ENCODE peak calls at places on chromosomes 5 and 9, in ten cellular contexts. One of them, this sample, is unnamed.

GRCh38 chr9:129988607-129989361 is 54.2 kb downstream of the FNBP1 start:
- DNase-seq in brain microvascular endothelial cell: no peak
- DNase-seq in endothelial cell: no peak
- DNase-seq in activated CD4-positive, alpha-beta T cell treated with anti-CD3 and anti-CD28 coated beads, Interleukin-2, amount 50 U/mL, for 1 hour: no peak
- DNase-seq in frontal cortex: no peak
- DNase-seq in anterior cingulate cortex: no peak
- DNase-seq in stimulated activated naive CD8-positive, alpha-beta T cell treated with anti-CD3 and anti-CD28 coated beads, Interleukin-15, Interleukin-2, amounts not matched to agents 100 U/mL and 50 U/mL, for 24 hours: peak
- DNase-seq in T follicular helper cell: no peak
- DNase-seq in tibial artery: no peak
- DNase-seq in NCI-H2081: no peak
- DNase-seq in this sample: peak

GRCh38 chr9:77575785-77576184 is 72.3 kb downstream of the GNA14 start:
- DNase-seq in activated CD4-positive, alpha-beta T cell treated with anti-CD3 and anti-CD28 coated beads, Interleukin-2, amount 50 U/mL, for 1 hour: no peak
- DNase-seq in anterior cingulate cortex: no peak
- DNase-seq in NCI-H2081: no peak
- DNase-seq in stimulated activated naive CD8-positive, alpha-beta T cell treated with anti-CD3 and anti-CD28 coated beads, Interleukin-15, Interleukin-2, amounts not matched to agents 100 U/mL and 50 U/mL, for 24 hours: peak
- DNase-seq in tibial artery: no peak
- DNase-seq in endothelial cell: peak
- DNase-seq in T follicular helper cell: no peak
- DNase-seq in frontal cortex: no peak
- DNase-seq in brain microvascular endothelial cell: no peak
- DNase-seq in this sample: no peak

GRCh38 chr9:134178781-134179551 is 14.6 kb upstream of the RNU6ATAC start:
- DNase-seq in tibial artery: peak
- DNase-seq in frontal cortex: no peak
- DNase-seq in NCI-H2081: no peak
- DNase-seq in stimulated activated naive CD8-positive, alpha-beta T cell treated with anti-CD3 and anti-CD28 coated beads, Interleukin-15, Interleukin-2, amounts not matched to agents 100 U/mL and 50 U/mL, for 24 hours: peak
- DNase-seq in brain microvascular endothelial cell: no peak
- DNase-seq in anterior cingulate cortex: no peak
- DNase-seq in endothelial cell: no peak
- DNase-seq in activated CD4-positive, alpha-beta T cell treated with anti-CD3 and anti-CD28 coated beads, Interleukin-2, amount 50 U/mL, for 1 hour: no peak
- DNase-seq in T follicular helper cell: no peak
- DNase-seq in this sample: no peak

GRCh38 chr5:58246521-58246944 is 213.4 kb downstream of the PLK2 start:
- DNase-seq in frontal cortex: no peak
- DNase-seq in tibial artery: no peak
- DNase-seq in stimulated activated naive CD8-positive, alpha-beta T cell treated with anti-CD3 and anti-CD28 coated beads, Interleukin-15, Interleukin-2, amounts not matched to agents 100 U/mL and 50 U/mL, for 24 hours: no peak
- DNase-seq in anterior cingulate cortex: no peak
- DNase-seq in brain microvascular endothelial cell: no peak
- DNase-seq in NCI-H2081: no peak
- DNase-seq in endothelial cell: no peak
- DNase-seq in T follicular helper cell: no peak
- DNase-seq in activated CD4-positive, alpha-beta T cell treated with anti-CD3 and anti-CD28 coated beads, Interleukin-2, amount 50 U/mL, for 1 hour: no peak
- DNase-seq in this sample: no peak

GRCh38 chr9:115668506-115668905 is 485.1 kb upstream of the PAPPA start:
- DNase-seq in stimulated activated naive CD8-positive, alpha-beta T cell treated with anti-CD3 and anti-CD28 coated beads, Interleukin-15, Interleukin-2, amounts not matched to agents 100 U/mL and 50 U/mL, for 24 hours: no peak
- DNase-seq in frontal cortex: no peak
- DNase-seq in tibial artery: no peak
- DNase-seq in brain microvascular endothelial cell: peak
- DNase-seq in endothelial cell: no peak
- DNase-seq in activated CD4-positive, alpha-beta T cell treated with anti-CD3 and anti-CD28 coated beads, Interleukin-2, amount 50 U/mL, for 1 hour: no peak
- DNase-seq in T follicular helper cell: no peak
- DNase-seq in anterior cingulate cortex: no peak
- DNase-seq in NCI-H2081: no peak
- DNase-seq in this sample: no peak

GRCh38 chr5:67578011-67578410 is 381.4 kb upstream of the CD180 start:
- DNase-seq in activated CD4-positive, alpha-beta T cell treated with anti-CD3 and anti-CD28 coated beads, Interleukin-2, amount 50 U/mL, for 1 hour: no peak
- DNase-seq in stimulated activated naive CD8-positive, alpha-beta T cell treated with anti-CD3 and anti-CD28 coated beads, Interleukin-15, Interleukin-2, amounts not matched to agents 100 U/mL and 50 U/mL, for 24 hours: no peak
- DNase-seq in NCI-H2081: peak
- DNase-seq in anterior cingulate cortex: no peak
- DNase-seq in brain microvascular endothelial cell: no peak
- DNase-seq in tibial artery: no peak
- DNase-seq in T follicular helper cell: no peak
- DNase-seq in frontal cortex: no peak
- DNase-seq in endothelial cell: no peak
- DNase-seq in this sample: no peak

GRCh38 chr5:178068293-178068692 is 45.0 kb upstream of the N4BP3 start:
- DNase-seq in T follicular helper cell: no peak
- DNase-seq in frontal cortex: no peak
- DNase-seq in brain microvascular endothelial cell: no peak
- DNase-seq in NCI-H2081: peak
- DNase-seq in tibial artery: no peak
- DNase-seq in endothelial cell: no peak
- DNase-seq in stimulated activated naive CD8-positive, alpha-beta T cell treated with anti-CD3 and anti-CD28 coated beads, Interleukin-15, Interleukin-2, amounts not matched to agents 100 U/mL and 50 U/mL, for 24 hours: no peak
- DNase-seq in anterior cingulate cortex: no peak
- DNase-seq in activated CD4-positive, alpha-beta T cell treated with anti-CD3 and anti-CD28 coated beads, Interleukin-2, amount 50 U/mL, for 1 hour: no peak
- DNase-seq in this sample: no peak

GRCh38 chr5:144032375-144032774 is 138.1 kb downstream of the YIPF5 start:
- DNase-seq in anterior cingulate cortex: no peak
- DNase-seq in tibial artery: no peak
- DNase-seq in T follicular helper cell: no peak
- DNase-seq in brain microvascular endothelial cell: no peak
- DNase-seq in NCI-H2081: peak
- DNase-seq in stimulated activated naive CD8-positive, alpha-beta T cell treated with anti-CD3 and anti-CD28 coated beads, Interleukin-15, Interleukin-2, amounts not matched to agents 100 U/mL and 50 U/mL, for 24 hours: no peak
- DNase-seq in activated CD4-positive, alpha-beta T cell treated with anti-CD3 and anti-CD28 coated beads, Interleukin-2, amount 50 U/mL, for 1 hour: no peak
- DNase-seq in endothelial cell: no peak
- DNase-seq in frontal cortex: no peak
- DNase-seq in this sample: no peak

GRCh38 chr5:15693036-15693728 is 193.2 kb downstream of the FBXL7 start:
- DNase-seq in anterior cingulate cortex: no peak
- DNase-seq in stimulated activated naive CD8-positive, alpha-beta T cell treated with anti-CD3 and anti-CD28 coated beads, Interleukin-15, Interleukin-2, amounts not matched to agents 100 U/mL and 50 U/mL, for 24 hours: no peak
- DNase-seq in brain microvascular endothelial cell: peak
- DNase-seq in activated CD4-positive, alpha-beta T cell treated with anti-CD3 and anti-CD28 coated beads, Interleukin-2, amount 50 U/mL, for 1 hour: no peak
- DNase-seq in NCI-H2081: no peak
- DNase-seq in frontal cortex: no peak
- DNase-seq in T follicular helper cell: no peak
- DNase-seq in endothelial cell: no peak
- DNase-seq in tibial artery: no peak
- DNase-seq in this sample: no peak

GRCh38 chr5:39217365-39218281 is 1.7 kb downstream of the FYB1 start:
- DNase-seq in tibial artery: peak
- DNase-seq in NCI-H2081: peak
- DNase-seq in anterior cingulate cortex: no peak
- DNase-seq in brain microvascular endothelial cell: peak
- DNase-seq in endothelial cell: peak
- DNase-seq in T follicular helper cell: peak
- DNase-seq in frontal cortex: peak
- DNase-seq in stimulated activated naive CD8-positive, alpha-beta T cell treated with anti-CD3 and anti-CD28 coated beads, Interleukin-15, Interleukin-2, amounts not matched to agents 100 U/mL and 50 U/mL, for 24 hours: peak
- DNase-seq in activated CD4-positive, alpha-beta T cell treated with anti-CD3 and anti-CD28 coated beads, Interleukin-2, amount 50 U/mL, for 1 hour: peak
- DNase-seq in this sample: peak

GRCh38 chr5:122999947-123000563 is 36.5 kb downstream of the PPIC start:
- DNase-seq in tibial artery: peak
- DNase-seq in anterior cingulate cortex: no peak
- DNase-seq in brain microvascular endothelial cell: peak
- DNase-seq in NCI-H2081: no peak
- DNase-seq in endothelial cell: peak
- DNase-seq in frontal cortex: no peak
- DNase-seq in stimulated activated naive CD8-positive, alpha-beta T cell treated with anti-CD3 and anti-CD28 coated beads, Interleukin-15, Interleukin-2, amounts not matched to agents 100 U/mL and 50 U/mL, for 24 hours: peak
- DNase-seq in T follicular helper cell: no peak
- DNase-seq in activated CD4-positive, alpha-beta T cell treated with anti-CD3 and anti-CD28 coated beads, Interleukin-2, amount 50 U/mL, for 1 hour: peak
- DNase-seq in this sample: peak

GRCh38 chr9:124371183-124371582 is 44.1 kb downstream of the PSMB7 start:
- DNase-seq in T follicular helper cell: no peak
- DNase-seq in tibial artery: no peak
- DNase-seq in brain microvascular endothelial cell: peak
- DNase-seq in stimulated activated naive CD8-positive, alpha-beta T cell treated with anti-CD3 and anti-CD28 coated beads, Interleukin-15, Interleukin-2, amounts not matched to agents 100 U/mL and 50 U/mL, for 24 hours: no peak
- DNase-seq in anterior cingulate cortex: no peak
- DNase-seq in activated CD4-positive, alpha-beta T cell treated with anti-CD3 and anti-CD28 coated beads, Interleukin-2, amount 50 U/mL, for 1 hour: no peak
- DNase-seq in frontal cortex: no peak
- DNase-seq in endothelial cell: no peak
- DNase-seq in NCI-H2081: no peak
- DNase-seq in this sample: no peak

GRCh38 chr9:97980918-97981827 is 2.0 kb upstream of the ANP32B start:
- DNase-seq in T follicular helper cell: no peak
- DNase-seq in NCI-H2081: no peak
- DNase-seq in activated CD4-positive, alpha-beta T cell treated with anti-CD3 and anti-CD28 coated beads, Interleukin-2, amount 50 U/mL, for 1 hour: no peak
- DNase-seq in anterior cingulate cortex: peak
- DNase-seq in frontal cortex: no peak
- DNase-seq in brain microvascular endothelial cell: no peak
- DNase-seq in stimulated activated naive CD8-positive, alpha-beta T cell treated with anti-CD3 and anti-CD28 coated beads, Interleukin-15, Interleukin-2, amounts not matched to agents 100 U/mL and 50 U/mL, for 24 hours: no peak
- DNase-seq in endothelial cell: no peak
- DNase-seq in tibial artery: peak
- DNase-seq in this sample: no peak

GRCh38 chr9:100473271-100474081 is 527 bp downstream of the TMEFF1 start:
- DNase-seq in activated CD4-positive, alpha-beta T cell treated with anti-CD3 and anti-CD28 coated beads, Interleukin-2, amount 50 U/mL, for 1 hour: peak
- DNase-seq in frontal cortex: peak
- DNase-seq in brain microvascular endothelial cell: no peak
- DNase-seq in tibial artery: peak
- DNase-seq in endothelial cell: peak
- DNase-seq in stimulated activated naive CD8-positive, alpha-beta T cell treated with anti-CD3 and anti-CD28 coated beads, Interleukin-15, Interleukin-2, amounts not matched to agents 100 U/mL and 50 U/mL, for 24 hours: peak
- DNase-seq in anterior cingulate cortex: peak
- DNase-seq in NCI-H2081: peak
- DNase-seq in T follicular helper cell: peak
- DNase-seq in this sample: no peak

GRCh38 chr9:117782931-117783788 is 79.0 kb downstream of the TLR4 start:
- DNase-seq in NCI-H2081: peak
- DNase-seq in stimulated activated naive CD8-positive, alpha-beta T cell treated with anti-CD3 and anti-CD28 coated beads, Interleukin-15, Interleukin-2, amounts not matched to agents 100 U/mL and 50 U/mL, for 24 hours: peak
- DNase-seq in endothelial cell: peak
- DNase-seq in tibial artery: peak
- DNase-seq in activated CD4-positive, alpha-beta T cell treated with anti-CD3 and anti-CD28 coated beads, Interleukin-2, amount 50 U/mL, for 1 hour: peak
- DNase-seq in frontal cortex: peak
- DNase-seq in T follicular helper cell: peak
- DNase-seq in brain microvascular endothelial cell: peak
- DNase-seq in anterior cingulate cortex: peak
- DNase-seq in this sample: peak

GRCh38 chr5:7518947-7519560 is 123.1 kb downstream of the ADCY2 start:
- DNase-seq in frontal cortex: no peak
- DNase-seq in activated CD4-positive, alpha-beta T cell treated with anti-CD3 and anti-CD28 coated beads, Interleukin-2, amount 50 U/mL, for 1 hour: no peak
- DNase-seq in NCI-H2081: no peak
- DNase-seq in tibial artery: no peak
- DNase-seq in T follicular helper cell: no peak
- DNase-seq in anterior cingulate cortex: no peak
- DNase-seq in brain microvascular endothelial cell: no peak
- DNase-seq in endothelial cell: peak
- DNase-seq in stimulated activated naive CD8-positive, alpha-beta T cell treated with anti-CD3 and anti-CD28 coated beads, Interleukin-15, Interleukin-2, amounts not matched to agents 100 U/mL and 50 U/mL, for 24 hours: no peak
- DNase-seq in this sample: no peak

GRCh38 chr5:79585129-79585528 is 27.1 kb upstream of the TENT2 start:
- DNase-seq in activated CD4-positive, alpha-beta T cell treated with anti-CD3 and anti-CD28 coated beads, Interleukin-2, amount 50 U/mL, for 1 hour: no peak
- DNase-seq in NCI-H2081: no peak
- DNase-seq in stimulated activated naive CD8-positive, alpha-beta T cell treated with anti-CD3 and anti-CD28 coated beads, Interleukin-15, Interleukin-2, amounts not matched to agents 100 U/mL and 50 U/mL, for 24 hours: no peak
- DNase-seq in tibial artery: no peak
- DNase-seq in endothelial cell: no peak
- DNase-seq in anterior cingulate cortex: no peak
- DNase-seq in frontal cortex: no peak
- DNase-seq in T follicular helper cell: no peak
- DNase-seq in brain microvascular endothelial cell: no peak
- DNase-seq in this sample: no peak

GRCh38 chr5:141850183-141850768 is 27.9 kb downstream of the PCDH1 start:
- DNase-seq in tibial artery: peak
- DNase-seq in frontal cortex: peak
- DNase-seq in anterior cingulate cortex: no peak
- DNase-seq in endothelial cell: no peak
- DNase-seq in brain microvascular endothelial cell: peak
- DNase-seq in activated CD4-positive, alpha-beta T cell treated with anti-CD3 and anti-CD28 coated beads, Interleukin-2, amount 50 U/mL, for 1 hour: peak
- DNase-seq in T follicular helper cell: peak
- DNase-seq in stimulated activated naive CD8-positive, alpha-beta T cell treated with anti-CD3 and anti-CD28 coated beads, Interleukin-15, Interleukin-2, amounts not matched to agents 100 U/mL and 50 U/mL, for 24 hours: peak
- DNase-seq in NCI-H2081: peak
- DNase-seq in this sample: peak

GRCh38 chr5:128591598-128592455 is 53.8 kb upstream of the FBN2 start:
- DNase-seq in endothelial cell: no peak
- DNase-seq in frontal cortex: no peak
- DNase-seq in activated CD4-positive, alpha-beta T cell treated with anti-CD3 and anti-CD28 coated beads, Interleukin-2, amount 50 U/mL, for 1 hour: no peak
- DNase-seq in stimulated activated naive CD8-positive, alpha-beta T cell treated with anti-CD3 and anti-CD28 coated beads, Interleukin-15, Interleukin-2, amounts not matched to agents 100 U/mL and 50 U/mL, for 24 hours: no peak
- DNase-seq in anterior cingulate cortex: no peak
- DNase-seq in T follicular helper cell: no peak
- DNase-seq in NCI-H2081: no peak
- DNase-seq in brain microvascular endothelial cell: no peak
- DNase-seq in tibial artery: no peak
- DNase-seq in this sample: no peak

GRCh38 chr9:121299467-121300282 is 31.7 kb downstream of the GSN start:
- DNase-seq in T follicular helper cell: no peak
- DNase-seq in anterior cingulate cortex: no peak
- DNase-seq in endothelial cell: peak
- DNase-seq in frontal cortex: peak
- DNase-seq in activated CD4-positive, alpha-beta T cell treated with anti-CD3 and anti-CD28 coated beads, Interleukin-2, amount 50 U/mL, for 1 hour: no peak
- DNase-seq in brain microvascular endothelial cell: no peak
- DNase-seq in NCI-H2081: peak
- DNase-seq in stimulated activated naive CD8-positive, alpha-beta T cell treated with anti-CD3 and anti-CD28 coated beads, Interleukin-15, Interleukin-2, amounts not matched to agents 100 U/mL and 50 U/mL, for 24 hours: peak
- DNase-seq in tibial artery: peak
- DNase-seq in this sample: no peak

GRCh38 chr5:1246711-1247431 is 21.7 kb downstream of the SLC6A18 start:
- DNase-seq in activated CD4-positive, alpha-beta T cell treated with anti-CD3 and anti-CD28 coated beads, Interleukin-2, amount 50 U/mL, for 1 hour: peak
- DNase-seq in stimulated activated naive CD8-positive, alpha-beta T cell treated with anti-CD3 and anti-CD28 coated beads, Interleukin-15, Interleukin-2, amounts not matched to agents 100 U/mL and 50 U/mL, for 24 hours: peak
- DNase-seq in tibial artery: no peak
- DNase-seq in T follicular helper cell: no peak
- DNase-seq in endothelial cell: peak
- DNase-seq in anterior cingulate cortex: no peak
- DNase-seq in brain microvascular endothelial cell: peak
- DNase-seq in NCI-H2081: no peak
- DNase-seq in frontal cortex: peak
- DNase-seq in this sample: no peak

GRCh38 chr5:106397700-106398099 is 1273.0 kb downstream of the EFNA5 start:
- DNase-seq in activated CD4-positive, alpha-beta T cell treated with anti-CD3 and anti-CD28 coated beads, Interleukin-2, amount 50 U/mL, for 1 hour: no peak
- DNase-seq in NCI-H2081: no peak
- DNase-seq in stimulated activated naive CD8-positive, alpha-beta T cell treated with anti-CD3 and anti-CD28 coated beads, Interleukin-15, Interleukin-2, amounts not matched to agents 100 U/mL and 50 U/mL, for 24 hours: no peak
- DNase-seq in anterior cingulate cortex: no peak
- DNase-seq in tibial artery: no peak
- DNase-seq in frontal cortex: no peak
- DNase-seq in brain microvascular endothelial cell: peak
- DNase-seq in endothelial cell: no peak
- DNase-seq in T follicular helper cell: no peak
- DNase-seq in this sample: no peak

GRCh38 chr5:149735066-149735465 is 5.0 kb downstream of the PPARGC1B start:
- DNase-seq in NCI-H2081: no peak
- DNase-seq in activated CD4-positive, alpha-beta T cell treated with anti-CD3 and anti-CD28 coated beads, Interleukin-2, amount 50 U/mL, for 1 hour: no peak
- DNase-seq in stimulated activated naive CD8-positive, alpha-beta T cell treated with anti-CD3 and anti-CD28 coated beads, Interleukin-15, Interleukin-2, amounts not matched to agents 100 U/mL and 50 U/mL, for 24 hours: no peak
- DNase-seq in brain microvascular endothelial cell: peak
- DNase-seq in endothelial cell: no peak
- DNase-seq in frontal cortex: no peak
- DNase-seq in T follicular helper cell: no peak
- DNase-seq in tibial artery: peak
- DNase-seq in anterior cingulate cortex: no peak
- DNase-seq in this sample: no peak

GRCh38 chr5:75712091-75712490 is 5.1 kb downstream of the POC5 start:
- DNase-seq in frontal cortex: no peak
- DNase-seq in tibial artery: no peak
- DNase-seq in activated CD4-positive, alpha-beta T cell treated with anti-CD3 and anti-CD28 coated beads, Interleukin-2, amount 50 U/mL, for 1 hour: no peak
- DNase-seq in brain microvascular endothelial cell: no peak
- DNase-seq in endothelial cell: no peak
- DNase-seq in NCI-H2081: no peak
- DNase-seq in stimulated activated naive CD8-positive, alpha-beta T cell treated with anti-CD3 and anti-CD28 coated beads, Interleukin-15, Interleukin-2, amounts not matched to agents 100 U/mL and 50 U/mL, for 24 hours: no peak
- DNase-seq in T follicular helper cell: no peak
- DNase-seq in anterior cingulate cortex: no peak
- DNase-seq in this sample: no peak

GRCh38 chr5:64165500-64166200 is at the start of gene RNF180:
- DNase-seq in activated CD4-positive, alpha-beta T cell treated with anti-CD3 and anti-CD28 coated beads, Interleukin-2, amount 50 U/mL, for 1 hour: no peak
- DNase-seq in tibial artery: peak
- DNase-seq in T follicular helper cell: no peak
- DNase-seq in endothelial cell: peak
- DNase-seq in NCI-H2081: peak
- DNase-seq in anterior cingulate cortex: peak
- DNase-seq in frontal cortex: peak
- DNase-seq in brain microvascular endothelial cell: peak
- DNase-seq in stimulated activated naive CD8-positive, alpha-beta T cell treated with anti-CD3 and anti-CD28 coated beads, Interleukin-15, Interleukin-2, amounts not matched to agents 100 U/mL and 50 U/mL, for 24 hours: peak
- DNase-seq in this sample: no peak

GRCh38 chr5:82356808-82357671 is 78.9 kb upstream of the RPS23 start:
- DNase-seq in tibial artery: peak
- DNase-seq in NCI-H2081: no peak
- DNase-seq in frontal cortex: no peak
- DNase-seq in activated CD4-positive, alpha-beta T cell treated with anti-CD3 and anti-CD28 coated beads, Interleukin-2, amount 50 U/mL, for 1 hour: peak
- DNase-seq in T follicular helper cell: peak
- DNase-seq in endothelial cell: peak
- DNase-seq in anterior cingulate cortex: no peak
- DNase-seq in brain microvascular endothelial cell: peak
- DNase-seq in stimulated activated naive CD8-positive, alpha-beta T cell treated with anti-CD3 and anti-CD28 coated beads, Interleukin-15, Interleukin-2, amounts not matched to agents 100 U/mL and 50 U/mL, for 24 hours: peak
- DNase-seq in this sample: peak

GRCh38 chr5:77302247-77302646 is 91.8 kb downstream of the PDE8B start:
- DNase-seq in NCI-H2081: no peak
- DNase-seq in stimulated activated naive CD8-positive, alpha-beta T cell treated with anti-CD3 and anti-CD28 coated beads, Interleukin-15, Interleukin-2, amounts not matched to agents 100 U/mL and 50 U/mL, for 24 hours: no peak
- DNase-seq in activated CD4-positive, alpha-beta T cell treated with anti-CD3 and anti-CD28 coated beads, Interleukin-2, amount 50 U/mL, for 1 hour: no peak
- DNase-seq in tibial artery: no peak
- DNase-seq in anterior cingulate cortex: no peak
- DNase-seq in T follicular helper cell: no peak
- DNase-seq in endothelial cell: no peak
- DNase-seq in frontal cortex: no peak
- DNase-seq in brain microvascular endothelial cell: no peak
- DNase-seq in this sample: no peak

GRCh38 chr9:113898151-113898550 is 22.0 kb downstream of the ZNF618 start:
- DNase-seq in stimulated activated naive CD8-positive, alpha-beta T cell treated with anti-CD3 and anti-CD28 coated beads, Interleukin-15, Interleukin-2, amounts not matched to agents 100 U/mL and 50 U/mL, for 24 hours: no peak
- DNase-seq in brain microvascular endothelial cell: no peak
- DNase-seq in NCI-H2081: no peak
- DNase-seq in activated CD4-positive, alpha-beta T cell treated with anti-CD3 and anti-CD28 coated beads, Interleukin-2, amount 50 U/mL, for 1 hour: no peak
- DNase-seq in anterior cingulate cortex: no peak
- DNase-seq in T follicular helper cell: no peak
- DNase-seq in endothelial cell: no peak
- DNase-seq in frontal cortex: no peak
- DNase-seq in tibial artery: no peak
- DNase-seq in this sample: no peak